ENCODE peak calls at places on chromosomes 5 and 9, in five cellular contexts. U, Q, P, W and J are unnamed samples.

GRCh38 chr9:12698986-12699385 is 5.8 kb downstream of the TYRP1 start:
- DNase-seq in P (no peak), W (no peak), U (no peak), Q (no peak), J (no peak)

GRCh38 chr9:86837345-86837744 is 110.0 kb downstream of the GAS1 start:
- DNase-seq in Q (no peak), W (no peak), U (no peak), P (no peak), J (no peak)

GRCh38 chr5:55411881-55412280 is 104.1 kb downstream of the MTREX start:
- DNase-seq in W (no peak), Q (no peak), U (no peak), P (no peak), J (no peak)

GRCh38 chr9:123562844-123563346 is 206.9 kb downstream of the CRB2 start:
- DNase-seq in W (no peak), Q (no peak), U (peak), P (no peak), J (no peak)

GRCh38 chr5:135944967-135945560 is 9.7 kb downstream of the LECT2 start:
- DNase-seq in P (no peak), U (peak), Q (peak), W (no peak), J (peak)

GRCh38 chr5:6732634-6733410 is 19.6 kb downstream of the TENT4A start:
- DNase-seq in P (no peak), Q (no peak), W (no peak), U (peak), J (peak)

GRCh38 chr9:2291980-2292704 is 277.0 kb downstream of the SMARCA2 start:
- DNase-seq in Q (no peak), W (no peak), U (peak), P (no peak), J (peak)

GRCh38 chr9:36874921-36875320 is 159.1 kb downstream of the PAX5 start:
- DNase-seq in W (no peak), U (peak), P (no peak), Q (no peak), J (peak)

GRCh38 chr5:66498791-66499207 is 97.4 kb upstream of the MAST4 start:
- DNase-seq in P (no peak), W (no peak), U (peak), Q (no peak), J (peak)

GRCh38 chr9:969310-969692 is 7.2 kb upstream of the DMRT3 start:
- DNase-seq in W (no peak), Q (peak), U (no peak), P (no peak), J (no peak)

GRCh38 chr5:111948517-111948916 is 191.5 kb upstream of the NREP start:
- DNase-seq in Q (no peak), U (peak), P (no peak), W (no peak), J (no peak)